ENCODE peak calls at places on chromosomes 7 and 10, in six cellular contexts. One of them, this sample, is unnamed.

GRCh38 chr7:129616530-129616929 is 5.0 kb downstream of the NRF1 start:
- DNase-seq in AG09319: no peak
- DNase-seq in activated T-helper 9 cell treated with anti-CD3 and anti-CD28 coated beads, Interleukin-2, amount 50 U/mL, for 16 hours: no peak
- DNase-seq in activated naive CD4-positive, alpha-beta T cell: no peak
- DNase-seq in activated CD4-positive, alpha-beta T cell treated with anti-CD3 and anti-CD28 coated beads for 48 hours: no peak
- DNase-seq in ELR: no peak
- DNase-seq in this sample: no peak

GRCh38 chr7:44099669-44100068 is 4.5 kb upstream of the AEBP1 start:
- DNase-seq in AG09319: no peak
- DNase-seq in activated T-helper 9 cell treated with anti-CD3 and anti-CD28 coated beads, Interleukin-2, amount 50 U/mL, for 16 hours: no peak
- DNase-seq in activated naive CD4-positive, alpha-beta T cell: no peak
- DNase-seq in activated CD4-positive, alpha-beta T cell treated with anti-CD3 and anti-CD28 coated beads for 48 hours: no peak
- DNase-seq in ELR: no peak
- DNase-seq in this sample: no peak

GRCh38 chr10:96417432-96417831 is 58.6 kb upstream of the OPALIN start:
- DNase-seq in AG09319: no peak
- DNase-seq in activated T-helper 9 cell treated with anti-CD3 and anti-CD28 coated beads, Interleukin-2, amount 50 U/mL, for 16 hours: no peak
- DNase-seq in activated naive CD4-positive, alpha-beta T cell: no peak
- DNase-seq in activated CD4-positive, alpha-beta T cell treated with anti-CD3 and anti-CD28 coated beads for 48 hours: no peak
- DNase-seq in ELR: peak
- DNase-seq in this sample: no peak

GRCh38 chr7:37113661-37114355 is 334.9 kb downstream of the ELMO1 start:
- DNase-seq in AG09319: no peak
- DNase-seq in activated T-helper 9 cell treated with anti-CD3 and anti-CD28 coated beads, Interleukin-2, amount 50 U/mL, for 16 hours: no peak
- DNase-seq in activated naive CD4-positive, alpha-beta T cell: no peak
- DNase-seq in activated CD4-positive, alpha-beta T cell treated with anti-CD3 and anti-CD28 coated beads for 48 hours: no peak
- DNase-seq in ELR: no peak
- DNase-seq in this sample: no peak

GRCh38 chr7:151851160-151851751 is 25.7 kb downstream of the PRKAG2 start:
- DNase-seq in AG09319: no peak
- DNase-seq in activated T-helper 9 cell treated with anti-CD3 and anti-CD28 coated beads, Interleukin-2, amount 50 U/mL, for 16 hours: peak
- DNase-seq in activated naive CD4-positive, alpha-beta T cell: no peak
- DNase-seq in activated CD4-positive, alpha-beta T cell treated with anti-CD3 and anti-CD28 coated beads for 48 hours: peak
- DNase-seq in ELR: no peak
- DNase-seq in this sample: no peak

GRCh38 chr7:131067220-131067619 is 260.5 kb upstream of the MKLN1 start:
- DNase-seq in AG09319: no peak
- DNase-seq in activated T-helper 9 cell treated with anti-CD3 and anti-CD28 coated beads, Interleukin-2, amount 50 U/mL, for 16 hours: no peak
- DNase-seq in activated naive CD4-positive, alpha-beta T cell: no peak
- DNase-seq in activated CD4-positive, alpha-beta T cell treated with anti-CD3 and anti-CD28 coated beads for 48 hours: no peak
- DNase-seq in ELR: no peak
- DNase-seq in this sample: no peak

GRCh38 chr10:106175760-106176377 is 988.6 kb downstream of the SORCS1 start:
- DNase-seq in AG09319: no peak
- DNase-seq in activated T-helper 9 cell treated with anti-CD3 and anti-CD28 coated beads, Interleukin-2, amount 50 U/mL, for 16 hours: no peak
- DNase-seq in activated naive CD4-positive, alpha-beta T cell: no peak
- DNase-seq in activated CD4-positive, alpha-beta T cell treated with anti-CD3 and anti-CD28 coated beads for 48 hours: no peak
- DNase-seq in ELR: peak
- DNase-seq in this sample: no peak

GRCh38 chr10:133528845-133529575 is 1.8 kb downstream of the CYP2E1 start:
- DNase-seq in AG09319: no peak
- DNase-seq in activated T-helper 9 cell treated with anti-CD3 and anti-CD28 coated beads, Interleukin-2, amount 50 U/mL, for 16 hours: no peak
- DNase-seq in activated naive CD4-positive, alpha-beta T cell: no peak
- DNase-seq in activated CD4-positive, alpha-beta T cell treated with anti-CD3 and anti-CD28 coated beads for 48 hours: no peak
- DNase-seq in ELR: no peak
- DNase-seq in this sample: no peak

GRCh38 chr7:9961161-9961922 is 1012.3 kb upstream of the PHF14 start:
- DNase-seq in AG09319: no peak
- DNase-seq in activated T-helper 9 cell treated with anti-CD3 and anti-CD28 coated beads, Interleukin-2, amount 50 U/mL, for 16 hours: no peak
- DNase-seq in activated naive CD4-positive, alpha-beta T cell: no peak
- DNase-seq in activated CD4-positive, alpha-beta T cell treated with anti-CD3 and anti-CD28 coated beads for 48 hours: no peak
- DNase-seq in ELR: no peak
- DNase-seq in this sample: no peak

GRCh38 chr7:7996568-7996967 is 28.0 kb downstream of the GLCCI1 start:
- DNase-seq in AG09319: peak
- DNase-seq in activated T-helper 9 cell treated with anti-CD3 and anti-CD28 coated beads, Interleukin-2, amount 50 U/mL, for 16 hours: no peak
- DNase-seq in activated naive CD4-positive, alpha-beta T cell: no peak
- DNase-seq in activated CD4-positive, alpha-beta T cell treated with anti-CD3 and anti-CD28 coated beads for 48 hours: no peak
- DNase-seq in ELR: no peak
- DNase-seq in this sample: no peak

GRCh38 chr10:58516118-58516517 is 3.4 kb downstream of the BICC1 start:
- DNase-seq in AG09319: no peak
- DNase-seq in activated T-helper 9 cell treated with anti-CD3 and anti-CD28 coated beads, Interleukin-2, amount 50 U/mL, for 16 hours: no peak
- DNase-seq in activated naive CD4-positive, alpha-beta T cell: no peak
- DNase-seq in activated CD4-positive, alpha-beta T cell treated with anti-CD3 and anti-CD28 coated beads for 48 hours: no peak
- DNase-seq in ELR: peak
- DNase-seq in this sample: no peak

GRCh38 chr7:21507627-21508343 is 35.1 kb upstream of the DNAH11 start:
- DNase-seq in AG09319: no peak
- DNase-seq in activated T-helper 9 cell treated with anti-CD3 and anti-CD28 coated beads, Interleukin-2, amount 50 U/mL, for 16 hours: no peak
- DNase-seq in activated naive CD4-positive, alpha-beta T cell: no peak
- DNase-seq in activated CD4-positive, alpha-beta T cell treated with anti-CD3 and anti-CD28 coated beads for 48 hours: peak
- DNase-seq in ELR: peak
- DNase-seq in this sample: no peak

GRCh38 chr7:27132214-27132613 is 1.7 kb upstream of the HOXA4 start:
- DNase-seq in AG09319: no peak
- DNase-seq in activated T-helper 9 cell treated with anti-CD3 and anti-CD28 coated beads, Interleukin-2, amount 50 U/mL, for 16 hours: no peak
- DNase-seq in activated naive CD4-positive, alpha-beta T cell: no peak
- DNase-seq in activated CD4-positive, alpha-beta T cell treated with anti-CD3 and anti-CD28 coated beads for 48 hours: no peak
- DNase-seq in ELR: no peak
- DNase-seq in this sample: no peak

GRCh38 chr7:45001138-45001694 is 1.2 kb downstream of the CCM2 start:
- DNase-seq in AG09319: no peak
- DNase-seq in activated T-helper 9 cell treated with anti-CD3 and anti-CD28 coated beads, Interleukin-2, amount 50 U/mL, for 16 hours: peak
- DNase-seq in activated naive CD4-positive, alpha-beta T cell: no peak
- DNase-seq in activated CD4-positive, alpha-beta T cell treated with anti-CD3 and anti-CD28 coated beads for 48 hours: peak
- DNase-seq in ELR: no peak
- DNase-seq in this sample: peak

GRCh38 chr7:131557521-131558385 is 1.3 kb upstream of the PODXL start:
- DNase-seq in AG09319: no peak
- DNase-seq in activated T-helper 9 cell treated with anti-CD3 and anti-CD28 coated beads, Interleukin-2, amount 50 U/mL, for 16 hours: no peak
- DNase-seq in activated naive CD4-positive, alpha-beta T cell: no peak
- DNase-seq in activated CD4-positive, alpha-beta T cell treated with anti-CD3 and anti-CD28 coated beads for 48 hours: no peak
- DNase-seq in ELR: peak
- DNase-seq in this sample: no peak

GRCh38 chr7:82410461-82410860 is 33.1 kb downstream of the CACNA2D1 start:
- DNase-seq in AG09319: no peak
- DNase-seq in activated T-helper 9 cell treated with anti-CD3 and anti-CD28 coated beads, Interleukin-2, amount 50 U/mL, for 16 hours: no peak
- DNase-seq in activated naive CD4-positive, alpha-beta T cell: no peak
- DNase-seq in activated CD4-positive, alpha-beta T cell treated with anti-CD3 and anti-CD28 coated beads for 48 hours: no peak
- DNase-seq in ELR: no peak
- DNase-seq in this sample: no peak

GRCh38 chr10:128087884-128088695 is 38.1 kb downstream of the MKI67 start:
- DNase-seq in AG09319: no peak
- DNase-seq in activated T-helper 9 cell treated with anti-CD3 and anti-CD28 coated beads, Interleukin-2, amount 50 U/mL, for 16 hours: no peak
- DNase-seq in activated naive CD4-positive, alpha-beta T cell: no peak
- DNase-seq in activated CD4-positive, alpha-beta T cell treated with anti-CD3 and anti-CD28 coated beads for 48 hours: no peak
- DNase-seq in ELR: no peak
- DNase-seq in this sample: no peak

GRCh38 chr7:132226626-132227290 is 349.5 kb downstream of the PLXNA4 start:
- DNase-seq in AG09319: no peak
- DNase-seq in activated T-helper 9 cell treated with anti-CD3 and anti-CD28 coated beads, Interleukin-2, amount 50 U/mL, for 16 hours: no peak
- DNase-seq in activated naive CD4-positive, alpha-beta T cell: no peak
- DNase-seq in activated CD4-positive, alpha-beta T cell treated with anti-CD3 and anti-CD28 coated beads for 48 hours: no peak
- DNase-seq in ELR: no peak
- DNase-seq in this sample: no peak

GRCh38 chr10:388661-389045 is 253.4 kb downstream of the ZMYND11 start:
- DNase-seq in AG09319: no peak
- DNase-seq in activated T-helper 9 cell treated with anti-CD3 and anti-CD28 coated beads, Interleukin-2, amount 50 U/mL, for 16 hours: no peak
- DNase-seq in activated naive CD4-positive, alpha-beta T cell: no peak
- DNase-seq in activated CD4-positive, alpha-beta T cell treated with anti-CD3 and anti-CD28 coated beads for 48 hours: no peak
- DNase-seq in ELR: no peak
- DNase-seq in this sample: no peak

GRCh38 chr7:97390915-97391593 is 273.6 kb downstream of the SDHAF3 start:
- DNase-seq in AG09319: no peak
- DNase-seq in activated T-helper 9 cell treated with anti-CD3 and anti-CD28 coated beads, Interleukin-2, amount 50 U/mL, for 16 hours: no peak
- DNase-seq in activated naive CD4-positive, alpha-beta T cell: no peak
- DNase-seq in activated CD4-positive, alpha-beta T cell treated with anti-CD3 and anti-CD28 coated beads for 48 hours: no peak
- DNase-seq in ELR: no peak
- DNase-seq in this sample: no peak

GRCh38 chr10:78313636-78314035 is 280.0 kb downstream of the RPS24 start:
- DNase-seq in AG09319: no peak
- DNase-seq in activated T-helper 9 cell treated with anti-CD3 and anti-CD28 coated beads, Interleukin-2, amount 50 U/mL, for 16 hours: no peak
- DNase-seq in activated naive CD4-positive, alpha-beta T cell: no peak
- DNase-seq in activated CD4-positive, alpha-beta T cell treated with anti-CD3 and anti-CD28 coated beads for 48 hours: no peak
- DNase-seq in ELR: no peak
- DNase-seq in this sample: peak

GRCh38 chr7:69814421-69814962 is 216.2 kb downstream of the AUTS2 start:
- DNase-seq in AG09319: peak
- DNase-seq in activated T-helper 9 cell treated with anti-CD3 and anti-CD28 coated beads, Interleukin-2, amount 50 U/mL, for 16 hours: no peak
- DNase-seq in activated naive CD4-positive, alpha-beta T cell: no peak
- DNase-seq in activated CD4-positive, alpha-beta T cell treated with anti-CD3 and anti-CD28 coated beads for 48 hours: no peak
- DNase-seq in ELR: no peak
- DNase-seq in this sample: no peak

GRCh38 chr7:155285423-155286220 is 12.1 kb upstream of the INSIG1 start:
- DNase-seq in AG09319: no peak
- DNase-seq in activated T-helper 9 cell treated with anti-CD3 and anti-CD28 coated beads, Interleukin-2, amount 50 U/mL, for 16 hours: no peak
- DNase-seq in activated naive CD4-positive, alpha-beta T cell: no peak
- DNase-seq in activated CD4-positive, alpha-beta T cell treated with anti-CD3 and anti-CD28 coated beads for 48 hours: no peak
- DNase-seq in ELR: no peak
- DNase-seq in this sample: no peak

GRCh38 chr10:86210416-86210815 is 156.2 kb downstream of the GRID1 start:
- DNase-seq in AG09319: no peak
- DNase-seq in activated T-helper 9 cell treated with anti-CD3 and anti-CD28 coated beads, Interleukin-2, amount 50 U/mL, for 16 hours: no peak
- DNase-seq in activated naive CD4-positive, alpha-beta T cell: no peak
- DNase-seq in activated CD4-positive, alpha-beta T cell treated with anti-CD3 and anti-CD28 coated beads for 48 hours: no peak
- DNase-seq in ELR: no peak
- DNase-seq in this sample: no peak

GRCh38 chr7:141027043-141027442 is 12.3 kb upstream of the MRPS33 start:
- DNase-seq in AG09319: no peak
- DNase-seq in activated T-helper 9 cell treated with anti-CD3 and anti-CD28 coated beads, Interleukin-2, amount 50 U/mL, for 16 hours: no peak
- DNase-seq in activated naive CD4-positive, alpha-beta T cell: no peak
- DNase-seq in activated CD4-positive, alpha-beta T cell treated with anti-CD3 and anti-CD28 coated beads for 48 hours: no peak
- DNase-seq in ELR: no peak
- DNase-seq in this sample: no peak

GRCh38 chr10:101223274-101224059 is 5.8 kb downstream of the LBX1 start:
- DNase-seq in AG09319: no peak
- DNase-seq in activated T-helper 9 cell treated with anti-CD3 and anti-CD28 coated beads, Interleukin-2, amount 50 U/mL, for 16 hours: no peak
- DNase-seq in activated naive CD4-positive, alpha-beta T cell: no peak
- DNase-seq in activated CD4-positive, alpha-beta T cell treated with anti-CD3 and anti-CD28 coated beads for 48 hours: no peak
- DNase-seq in ELR: no peak
- DNase-seq in this sample: no peak

GRCh38 chr7:85160223-85160622 is 26.6 kb downstream of the SEMA3D start:
- DNase-seq in AG09319: no peak
- DNase-seq in activated T-helper 9 cell treated with anti-CD3 and anti-CD28 coated beads, Interleukin-2, amount 50 U/mL, for 16 hours: no peak
- DNase-seq in activated naive CD4-positive, alpha-beta T cell: no peak
- DNase-seq in activated CD4-positive, alpha-beta T cell treated with anti-CD3 and anti-CD28 coated beads for 48 hours: peak
- DNase-seq in ELR: peak
- DNase-seq in this sample: no peak

GRCh38 chr7:27241189-27242045 is 1.2 kb upstream of the EVX1 start:
- DNase-seq in AG09319: no peak
- DNase-seq in activated T-helper 9 cell treated with anti-CD3 and anti-CD28 coated beads, Interleukin-2, amount 50 U/mL, for 16 hours: no peak
- DNase-seq in activated naive CD4-positive, alpha-beta T cell: no peak
- DNase-seq in activated CD4-positive, alpha-beta T cell treated with anti-CD3 and anti-CD28 coated beads for 48 hours: no peak
- DNase-seq in ELR: no peak
- DNase-seq in this sample: no peak

GRCh38 chr7:116399808-116400207 is 99.7 kb upstream of the CAV2 start:
- DNase-seq in AG09319: no peak
- DNase-seq in activated T-helper 9 cell treated with anti-CD3 and anti-CD28 coated beads, Interleukin-2, amount 50 U/mL, for 16 hours: no peak
- DNase-seq in activated naive CD4-positive, alpha-beta T cell: no peak
- DNase-seq in activated CD4-positive, alpha-beta T cell treated with anti-CD3 and anti-CD28 coated beads for 48 hours: no peak
- DNase-seq in ELR: peak
- DNase-seq in this sample: no peak

GRCh38 chr10:15236340-15236739 is 67.8 kb upstream of the NMT2 start:
- DNase-seq in AG09319: no peak
- DNase-seq in activated T-helper 9 cell treated with anti-CD3 and anti-CD28 coated beads, Interleukin-2, amount 50 U/mL, for 16 hours: no peak
- DNase-seq in activated naive CD4-positive, alpha-beta T cell: no peak
- DNase-seq in activated CD4-positive, alpha-beta T cell treated with anti-CD3 and anti-CD28 coated beads for 48 hours: no peak
- DNase-seq in ELR: peak
- DNase-seq in this sample: no peak

This sample was measured in stimulated activated effector memory CD8-positive, alpha-beta T cell treated with anti-CD3 and anti-CD28 coated beads, Interleukin-12 subunit alpha, Interleukin-12 subunit beta, amount 100 ng/mL, for 72 hours.